ENCODE peak calls at places on chromosomes 16 and 17, in eight cellular contexts. G, U, I, W, J, F, Z and L are unnamed samples.

GRCh38 chr17:7325031-7325528 is 4.1 kb downstream of the NEURL4 start:
- DNase-seq in G (no peak), U (no peak), I (no peak), W (no peak), J (no peak), F (no peak), Z (no peak), L (no peak)

GRCh38 chr17:53006006-53006405 is 816.7 kb upstream of the KIF2B start:
- DNase-seq in G (no peak), U (no peak), I (peak), W (no peak), J (no peak), F (no peak), Z (no peak), L (no peak)

GRCh38 chr17:8581002-8581658 is 49.4 kb downstream of the MYH10 start:
- DNase-seq in G (no peak), U (no peak), I (no peak), W (no peak), J (no peak), F (no peak), Z (no peak), L (peak)

GRCh38 chr17:53061446-53061845 is 761.3 kb upstream of the KIF2B start:
- DNase-seq in G (no peak), U (no peak), I (no peak), W (no peak), J (no peak), F (no peak), Z (no peak), L (no peak)

GRCh38 chr17:78137392-78138203 is 7.0 kb downstream of the TMC8 start:
- DNase-seq in G (no peak), U (peak), I (peak), W (no peak), J (no peak), F (no peak), Z (no peak), L (peak)

GRCh38 chr17:28567604-28568003 is 3.7 kb downstream of the PIGS start:
- DNase-seq in G (no peak), U (no peak), I (no peak), W (no peak), J (no peak), F (no peak), Z (no peak), L (peak)

GRCh38 chr17:16981928-16982327 is 10.0 kb upstream of the TNFRSF13B start:
- DNase-seq in G (no peak), U (no peak), I (peak), W (no peak), J (no peak), F (no peak), Z (no peak), L (no peak)

GRCh38 chr17:39235555-39236221 is 9.9 kb upstream of the STAC2 start:
- DNase-seq in G (no peak), U (peak), I (peak), W (peak), J (no peak), F (no peak), Z (peak), L (peak)

GRCh38 chr17:66663041-66663494 is 171.8 kb upstream of the CACNG5 start:
- DNase-seq in G (no peak), U (no peak), I (no peak), W (no peak), J (no peak), F (no peak), Z (no peak), L (no peak)

GRCh38 chr17:31918701-31919128 is 17.2 kb upstream of the UTP6 start:
- DNase-seq in G (no peak), U (no peak), I (no peak), W (peak), J (no peak), F (no peak), Z (no peak), L (no peak)

GRCh38 chr16:88804552-88805339 is 1.2 kb downstream of the CDT1 start:
- DNase-seq in G (no peak), U (no peak), I (peak), W (no peak), J (no peak), F (no peak), Z (no peak), L (peak)

GRCh38 chr17:43169561-43170139 is 1.4 kb upstream of the NBR1 start:
- DNase-seq in G (no peak), U (peak), I (no peak), W (peak), J (no peak), F (peak), Z (peak), L (peak)
- TF ChIP-seq CTCF in G (no peak), U (no peak), I (no peak), W (no peak), J (no peak), F (no peak), Z (no peak), L (no peak)

DNA sequence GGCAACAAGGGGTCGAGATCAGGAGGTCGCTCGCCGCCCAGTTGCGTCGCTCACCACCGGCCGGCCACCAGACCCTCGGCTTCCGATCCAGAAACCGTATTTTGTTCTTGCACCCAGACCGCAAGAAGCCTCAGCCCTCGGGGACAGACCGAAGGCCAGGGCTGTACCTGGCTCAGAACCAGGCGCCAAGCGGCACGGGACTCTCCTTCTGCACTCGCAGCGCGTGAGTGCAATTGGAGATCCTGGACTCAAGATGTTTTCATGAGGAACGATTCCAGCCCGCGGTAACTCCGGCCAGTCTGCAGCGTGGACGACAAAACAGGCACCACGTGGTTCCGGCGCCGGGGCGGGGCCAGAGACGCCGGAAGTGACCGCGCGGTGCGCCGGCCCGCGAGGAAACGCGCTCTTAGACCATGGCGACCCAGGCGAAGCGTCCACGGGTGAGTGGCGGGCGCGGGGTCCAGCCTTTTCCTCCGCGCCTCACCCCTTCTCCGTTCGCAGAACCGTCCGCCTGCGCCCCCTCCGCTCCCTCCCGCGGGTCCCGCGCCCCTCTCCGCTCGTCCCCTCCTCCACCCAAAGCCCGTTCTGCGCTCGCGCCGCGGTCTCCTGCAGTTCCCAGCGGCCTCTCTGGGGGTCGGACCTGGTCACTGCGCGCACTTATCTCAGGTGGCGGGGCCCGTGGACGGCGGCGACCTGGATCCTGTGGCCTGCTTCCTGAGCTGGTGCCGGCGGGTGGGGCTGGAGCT is at the start of gene SETD6:
- DNase-seq in G (peak), U (peak), I (peak), W (peak), J (peak), F (peak), Z (peak), L (peak)
- TF ChIP-seq CTCF in G (no peak), U (no peak), I (peak), W (peak), J (peak), F (peak), Z (no peak), L (no peak)

GRCh38 chr17:81549031-81549557 is 3.1 kb downstream of the FAAP100 start:
- DNase-seq in G (no peak), U (no peak), I (no peak), W (no peak), J (no peak), F (no peak), Z (no peak), L (no peak)
- TF ChIP-seq CTCF in G (no peak), U (no peak), I (no peak), W (no peak), J (no peak), F (no peak), Z (no peak), L (no peak)

DNA sequence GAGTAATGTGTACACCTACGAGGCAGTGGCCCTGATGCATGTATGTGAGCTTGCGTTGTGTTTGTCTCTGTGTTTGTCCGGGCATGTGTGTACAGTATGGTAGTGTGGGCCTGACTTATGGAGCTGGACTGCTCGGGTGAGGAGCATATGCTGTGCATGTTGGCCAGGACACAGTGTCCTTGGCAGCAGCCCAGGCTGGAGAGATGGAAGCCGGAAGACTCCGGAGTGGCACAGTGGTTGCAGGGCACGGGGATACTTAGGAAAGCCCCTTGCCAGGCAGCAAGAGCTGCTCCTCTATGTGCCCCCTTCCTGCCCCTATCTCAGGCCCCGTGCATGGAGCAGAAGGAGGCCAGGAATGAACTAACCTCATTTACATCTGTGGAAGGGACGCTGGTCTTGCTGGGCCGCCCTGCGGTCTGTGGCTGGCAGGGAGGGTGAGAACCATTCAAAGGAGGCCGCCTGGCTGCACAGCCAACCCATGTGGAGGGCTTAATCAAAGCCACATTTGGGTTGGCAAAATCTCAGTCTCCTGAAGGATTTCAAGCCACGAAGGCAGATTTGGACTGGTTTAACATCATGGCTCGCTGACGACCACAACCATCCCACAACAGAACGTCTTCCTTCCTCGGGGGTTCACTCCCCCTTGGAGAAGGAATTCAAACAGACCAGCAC is 32.2 kb upstream of the RCVRN start:
- DNase-seq in G (no peak), U (no peak), I (no peak), W (no peak), J (no peak), F (peak), Z (no peak), L (no peak)
- TF ChIP-seq CTCF in G (no peak), U (no peak), I (no peak), W (no peak), J (no peak), F (no peak), Z (no peak), L (no peak)

DNA sequence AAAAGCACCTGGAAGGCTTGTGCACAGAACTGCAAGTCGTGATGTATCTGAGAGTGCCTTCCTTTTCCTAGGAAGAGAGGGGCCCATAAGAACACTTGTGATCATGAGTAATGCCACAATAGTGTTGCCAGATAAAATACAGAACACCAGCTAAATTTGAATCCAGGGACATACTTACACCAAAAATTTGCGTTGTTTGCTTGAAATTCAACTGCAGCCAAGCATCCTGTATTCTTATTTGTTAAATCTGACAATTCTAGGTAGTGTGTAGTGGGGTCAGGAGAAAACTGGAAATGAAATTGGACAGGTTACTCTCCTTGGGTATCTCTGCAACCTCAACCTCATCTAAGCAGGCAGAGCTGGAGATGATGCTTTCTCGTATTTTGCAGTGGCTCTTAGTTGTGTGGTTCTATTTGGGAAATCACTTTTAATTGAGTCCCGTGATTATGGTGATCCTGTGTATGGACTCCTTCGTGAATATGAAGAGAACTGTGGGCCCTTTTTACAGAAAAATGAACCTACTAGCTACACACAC is 12.0 kb downstream of the SLC35B1 start:
- DNase-seq in G (no peak), U (no peak), I (no peak), W (no peak), J (no peak), F (no peak), Z (no peak), L (no peak)
- TF ChIP-seq CTCF in G (no peak), U (no peak), I (no peak), W (no peak), J (no peak), F (peak), Z (no peak), L (no peak)